ENCODE peak calls at places on chromosomes 16 and 17, in seven cellular contexts. One of them, this sample, is unnamed.

GRCh38 chr17:55641559-55642160 is 81.0 kb downstream of the TMEM100 start:
- DNase-seq in HCT116: peak
- DNase-seq in endothelial cell of umbilical vein: peak
- DNase-seq in H1: peak
- DNase-seq in GM12878: no peak
- DNase-seq in K562: peak
- DNase-seq in HepG2: peak
- DNase-seq in this sample: peak

GRCh38 chr16:67594956-67595355 is 32.6 kb downstream of the CTCF start:
- DNase-seq in HCT116: no peak
- DNase-seq in endothelial cell of umbilical vein: peak
- DNase-seq in H1: no peak
- DNase-seq in GM12878: no peak
- DNase-seq in K562: peak
- DNase-seq in HepG2: no peak
- DNase-seq in this sample: no peak

GRCh38 chr17:44556854-44557606 is at the start of gene FZD2:
- DNase-seq in HCT116: peak
- DNase-seq in endothelial cell of umbilical vein: peak
- DNase-seq in H1: peak
- DNase-seq in GM12878: peak
- DNase-seq in K562: peak
- DNase-seq in HepG2: peak
- DNase-seq in this sample: peak

GRCh38 chr17:40443196-40443987 is at the start of gene IGFBP4:
- DNase-seq in HCT116: no peak
- DNase-seq in endothelial cell of umbilical vein: peak
- DNase-seq in H1: no peak
- DNase-seq in GM12878: no peak
- DNase-seq in K562: peak
- DNase-seq in HepG2: peak
- DNase-seq in this sample: no peak

GRCh38 chr17:69572747-69573146 is 158.2 kb downstream of the MAP2K6 start:
- DNase-seq in HCT116: no peak
- DNase-seq in endothelial cell of umbilical vein: no peak
- DNase-seq in H1: no peak
- DNase-seq in GM12878: no peak
- DNase-seq in K562: no peak
- DNase-seq in HepG2: no peak
- DNase-seq in this sample: no peak

GRCh38 chr16:85641776-85642176 is 28.7 kb downstream of the GSE1 start:
- DNase-seq in HCT116: no peak
- DNase-seq in endothelial cell of umbilical vein: no peak
- DNase-seq in H1: no peak
- DNase-seq in GM12878: no peak
- DNase-seq in K562: no peak
- DNase-seq in HepG2: no peak
- DNase-seq in this sample: no peak

GRCh38 chr16:704552-705380 is 835 bp downstream of the FBXL16 start:
- DNase-seq in HCT116: no peak
- DNase-seq in endothelial cell of umbilical vein: no peak
- DNase-seq in H1: no peak
- DNase-seq in GM12878: no peak
- DNase-seq in K562: no peak
- DNase-seq in HepG2: no peak
- DNase-seq in this sample: no peak

GRCh38 chr16:785563-786535 is 2.3 kb downstream of the RPUSD1 start:
- DNase-seq in HCT116: no peak
- DNase-seq in endothelial cell of umbilical vein: peak
- DNase-seq in H1: peak
- DNase-seq in GM12878: no peak
- DNase-seq in K562: peak
- DNase-seq in HepG2: peak
- DNase-seq in this sample: no peak

GRCh38 chr16:56353054-56353921 is 72.1 kb downstream of the AMFR start:
- DNase-seq in HCT116: no peak
- DNase-seq in endothelial cell of umbilical vein: no peak
- DNase-seq in H1: no peak
- DNase-seq in GM12878: no peak
- DNase-seq in K562: no peak
- DNase-seq in HepG2: no peak
- DNase-seq in this sample: no peak

GRCh38 chr17:48522031-48522593 is 8.7 kb downstream of the HOXB1 start:
- DNase-seq in HCT116: no peak
- DNase-seq in endothelial cell of umbilical vein: peak
- DNase-seq in H1: no peak
- DNase-seq in GM12878: no peak
- DNase-seq in K562: peak
- DNase-seq in HepG2: no peak
- DNase-seq in this sample: no peak
- TF ChIP-seq EZH2 in HCT116: no peak
- TF ChIP-seq EZH2 in endothelial cell of umbilical vein: no peak
- TF ChIP-seq EZH2 in H1: peak
- TF ChIP-seq EZH2 in GM12878: no peak
- TF ChIP-seq EZH2 in K562: no peak
- TF ChIP-seq EZH2 in HepG2: no peak
- TF ChIP-seq EZH2 in this sample: no peak

GRCh38 chr16:4270595-4270994 is 2.2 kb downstream of the TFAP4 start:
- DNase-seq in HCT116: no peak
- DNase-seq in endothelial cell of umbilical vein: no peak
- DNase-seq in H1: no peak
- DNase-seq in GM12878: no peak
- DNase-seq in K562: no peak
- DNase-seq in HepG2: no peak
- DNase-seq in this sample: no peak
- H3K9ac ChIP-seq in HCT116: peak
- H3K9ac ChIP-seq in endothelial cell of umbilical vein: peak
- H3K9ac ChIP-seq in H1: peak
- H3K9ac ChIP-seq in GM12878: peak
- H3K9ac ChIP-seq in K562: peak
- H3K9ac ChIP-seq in HepG2: peak
- H3K9ac ChIP-seq in this sample: peak

DNA sequence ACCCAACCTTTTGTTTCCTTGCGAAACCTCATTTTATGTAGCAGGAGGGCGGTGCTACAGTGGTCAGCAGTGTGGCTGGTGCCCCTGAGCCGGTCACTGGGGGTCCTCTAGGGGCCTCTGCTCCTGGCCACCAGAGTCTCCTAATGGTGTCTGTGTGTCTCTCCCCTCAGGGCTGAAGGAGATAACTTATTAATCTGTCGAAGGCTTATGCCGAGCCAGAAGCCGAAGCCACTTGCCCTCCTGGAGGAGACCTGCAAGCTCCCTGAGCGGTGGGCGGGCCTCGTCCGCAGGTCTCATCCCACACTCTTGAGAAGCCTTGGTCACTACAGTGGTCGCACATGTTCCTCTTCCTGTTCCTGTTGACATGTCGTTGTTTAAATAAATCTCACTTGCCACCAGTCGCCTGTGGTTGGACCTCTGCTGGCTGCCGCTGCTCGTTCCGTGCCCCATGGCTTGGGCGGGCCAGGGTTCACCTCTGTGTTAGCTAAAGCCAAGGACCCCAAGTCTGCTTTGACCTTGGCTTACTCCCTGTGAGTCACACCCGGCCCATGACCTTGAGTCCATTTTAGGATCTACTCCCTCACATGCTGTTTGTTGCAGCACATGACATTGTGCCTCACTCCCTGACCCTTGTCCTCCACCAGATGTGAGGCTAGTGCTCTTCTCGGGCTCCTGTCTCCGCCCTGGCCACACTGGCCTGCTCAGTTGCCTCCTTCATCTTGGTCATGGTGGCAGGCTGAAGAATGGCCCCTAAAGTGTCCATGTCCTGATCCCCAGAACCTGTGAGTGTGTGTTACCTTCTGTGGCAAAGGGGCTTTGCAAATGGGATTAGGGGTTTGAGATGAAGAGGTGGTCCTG is 38.7 kb upstream of the AQP8 start:
- DNase-seq in HCT116: no peak
- DNase-seq in endothelial cell of umbilical vein: no peak
- DNase-seq in H1: no peak
- DNase-seq in GM12878: no peak
- DNase-seq in K562: no peak
- DNase-seq in HepG2: peak
- DNase-seq in this sample: no peak
- TF ChIP-seq POLR2AphosphoS5 in HCT116: no peak
- TF ChIP-seq POLR2AphosphoS5 in endothelial cell of umbilical vein: no peak
- TF ChIP-seq POLR2AphosphoS5 in H1: no peak
- TF ChIP-seq POLR2AphosphoS5 in GM12878: no peak
- TF ChIP-seq POLR2AphosphoS5 in K562: no peak
- TF ChIP-seq POLR2AphosphoS5 in HepG2: peak
- TF ChIP-seq POLR2AphosphoS5 in this sample: no peak

DNA sequence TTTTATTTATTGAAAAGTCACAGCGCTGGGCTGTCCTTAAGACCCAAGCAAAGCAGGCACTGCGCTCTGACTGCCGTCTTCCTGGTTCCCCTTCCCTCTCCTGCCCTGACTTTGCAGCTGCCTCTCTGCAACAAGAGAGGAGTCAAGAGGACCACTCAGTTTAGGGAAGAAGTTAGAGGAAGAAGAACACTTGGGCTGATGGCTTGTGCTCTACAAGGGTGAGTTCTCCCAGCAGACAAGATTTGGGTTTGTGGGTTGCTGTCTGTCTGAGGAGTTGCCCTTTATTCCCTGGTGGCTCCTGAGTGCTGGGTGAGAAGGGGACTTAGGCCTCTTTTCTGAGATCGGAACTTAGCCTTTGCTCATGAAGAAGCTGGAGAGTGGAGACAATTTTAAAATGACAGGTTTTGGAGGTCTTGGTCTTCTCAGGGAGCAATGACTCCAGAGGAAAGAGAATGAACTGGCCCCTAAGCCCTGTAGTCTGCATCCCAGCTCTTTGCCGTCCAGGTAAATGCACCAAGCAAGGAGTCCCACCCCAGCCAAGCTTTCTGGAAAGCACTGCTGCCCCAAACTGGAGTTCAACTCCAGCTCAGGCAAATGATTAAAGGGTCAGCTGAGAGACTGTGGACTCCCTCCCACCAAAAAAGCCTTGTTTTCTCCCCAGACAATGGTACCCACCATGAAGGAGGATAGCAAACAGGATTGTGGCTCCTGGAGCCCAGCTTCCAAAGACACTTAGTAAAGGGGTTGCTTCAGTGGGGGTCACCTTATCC is 2.7 kb upstream of the HOXB9 start:
- DNase-seq in HCT116: no peak
- DNase-seq in endothelial cell of umbilical vein: no peak
- DNase-seq in H1: no peak
- DNase-seq in GM12878: no peak
- DNase-seq in K562: peak
- DNase-seq in HepG2: no peak
- DNase-seq in this sample: no peak
- TF ChIP-seq EZH2 in HCT116: no peak
- TF ChIP-seq EZH2 in endothelial cell of umbilical vein: no peak
- TF ChIP-seq EZH2 in H1: peak
- TF ChIP-seq EZH2 in GM12878: no peak
- TF ChIP-seq EZH2 in K562: no peak
- TF ChIP-seq EZH2 in HepG2: no peak
- TF ChIP-seq EZH2 in this sample: no peak

GRCh38 chr17:80793421-80793820 is 198.2 kb upstream of the CHMP6 start:
- DNase-seq in HCT116: no peak
- DNase-seq in endothelial cell of umbilical vein: no peak
- DNase-seq in H1: no peak
- DNase-seq in GM12878: no peak
- DNase-seq in K562: no peak
- DNase-seq in HepG2: no peak
- DNase-seq in this sample: no peak
- H3K9ac ChIP-seq in HCT116: no peak
- H3K9ac ChIP-seq in endothelial cell of umbilical vein: peak
- H3K9ac ChIP-seq in H1: no peak
- H3K9ac ChIP-seq in GM12878: no peak
- H3K9ac ChIP-seq in K562: no peak
- H3K9ac ChIP-seq in HepG2: no peak
- H3K9ac ChIP-seq in this sample: no peak

DNA sequence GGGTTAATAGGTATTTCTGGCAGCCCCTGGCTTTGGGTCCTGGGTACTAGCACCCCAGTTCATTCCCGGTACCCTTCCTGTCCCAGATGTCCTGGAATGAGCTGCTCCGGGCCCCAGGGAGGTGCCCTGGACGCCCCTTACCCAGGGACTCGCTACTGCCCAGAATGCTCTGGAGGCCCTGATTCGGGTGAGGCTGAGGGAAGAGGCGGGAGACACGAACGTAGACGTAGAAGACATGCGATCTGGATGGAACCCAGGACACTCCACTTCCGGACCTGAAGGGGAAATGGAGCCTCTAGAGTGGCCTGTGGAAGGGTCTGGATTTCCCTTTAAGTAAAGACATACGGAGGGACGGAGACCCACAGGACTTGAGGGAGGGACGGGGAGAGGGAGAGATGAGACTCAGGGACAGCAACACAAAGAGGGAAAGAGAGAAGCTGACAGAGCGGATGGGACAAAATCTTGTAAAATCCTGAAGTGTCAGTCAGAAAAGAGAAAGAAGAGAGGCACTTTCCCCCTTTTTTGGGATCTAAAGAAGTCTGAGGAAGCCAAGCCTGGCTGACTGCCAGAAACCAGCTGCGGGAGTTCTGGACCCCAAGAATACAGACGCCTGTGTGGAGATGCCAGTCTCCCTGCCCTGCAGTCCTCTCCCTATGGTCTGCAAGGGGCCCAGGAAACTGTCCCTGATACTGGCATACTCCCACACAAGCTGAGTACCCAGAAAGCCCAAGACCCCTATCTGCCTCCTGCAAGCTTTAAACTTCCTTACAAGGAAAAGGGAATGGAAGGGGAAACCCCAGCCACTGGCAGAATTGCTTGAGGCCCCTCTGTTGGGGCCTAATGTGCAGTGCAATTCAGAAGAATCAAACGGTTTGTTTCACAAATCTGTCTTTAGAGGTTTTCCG is 1.0 kb upstream of the HOXB13 start:
- DNase-seq in HCT116: no peak
- DNase-seq in endothelial cell of umbilical vein: no peak
- DNase-seq in H1: no peak
- DNase-seq in GM12878: no peak
- DNase-seq in K562: no peak
- DNase-seq in HepG2: no peak
- DNase-seq in this sample: peak
- TF ChIP-seq POLR2AphosphoS5 in HCT116: no peak
- TF ChIP-seq POLR2AphosphoS5 in endothelial cell of umbilical vein: no peak
- TF ChIP-seq POLR2AphosphoS5 in H1: no peak
- TF ChIP-seq POLR2AphosphoS5 in GM12878: no peak
- TF ChIP-seq POLR2AphosphoS5 in K562: no peak
- TF ChIP-seq POLR2AphosphoS5 in HepG2: no peak
- TF ChIP-seq POLR2AphosphoS5 in this sample: no peak

This sample was measured in SK-N-MC.